ENCODE peak calls at places on chromosomes 5 and 9, in four cellular contexts. B is anterior cingulate cortex, O is occipital lobe, I is tibial artery. F is an unnamed sample.

GRCh38 chr5:33048315-33048714 is 337.2 kb downstream of the NPR3 start:
- DNase-seq in B (no peak), O (no peak), I (no peak), F (no peak)

GRCh38 chr9:108245901-108246300 is 609.9 kb downstream of the ACTL7B start:
- DNase-seq in O (no peak), B (no peak), I (no peak), F (no peak)

GRCh38 chr9:129362287-129363098 is 184.4 kb upstream of the IER5L start:
- DNase-seq in I (no peak), O (no peak), B (no peak), F (no peak)

GRCh38 chr9:15250013-15250412 is 57.0 kb downstream of the TTC39B start:
- DNase-seq in B (no peak), I (no peak), O (peak), F (no peak)

GRCh38 chr9:109256381-109256780 is 64.5 kb downstream of the EPB41L4B start:
- DNase-seq in B (no peak), I (no peak), O (no peak), F (no peak)

GRCh38 chr9:18122156-18122555 is 351.8 kb upstream of the ADAMTSL1 start:
- DNase-seq in I (no peak), O (no peak), B (no peak), F (no peak)

GRCh38 chr5:15026506-15026905 is 154.9 kb upstream of the ANKH start:
- DNase-seq in O (no peak), B (no peak), I (no peak), F (no peak)

GRCh38 chr5:149310947-149311675 is 34.2 kb upstream of the GRPEL2 start:
- DNase-seq in I (peak), B (no peak), O (no peak), F (no peak)

GRCh38 chr9:117720555-117720954 is 16.4 kb downstream of the TLR4 start:
- DNase-seq in O (no peak), I (peak), B (no peak), F (no peak)

GRCh38 chr5:76789991-76790571 is 28.7 kb upstream of the F2RL1 start:
- DNase-seq in B (no peak), O (no peak), I (no peak), F (no peak)

GRCh38 chr5:5891350-5891749 is 468.9 kb downstream of the ICE1 start:
- DNase-seq in O (no peak), I (no peak), B (no peak), F (no peak)

GRCh38 chr5:149215478-149216042 is 56.1 kb upstream of the AFAP1L1 start:
- DNase-seq in I (peak), B (no peak), O (no peak), F (no peak)